ENCODE peak calls at places on chromosome 2, in six cellular contexts. One of them, this sample, is unnamed.

GRCh38 chr2:239039479-239039861 is 191.6 kb downstream of the TWIST2 start:
- DNase-seq in HFF-Myc: no peak
- DNase-seq in stimulated activated effector memory CD8-positive, alpha-beta T cell treated with anti-CD3 and anti-CD28 coated beads, Interleukin-12 subunit alpha, Interleukin-12 subunit beta, amount 100 ng/mL, for 72 hours: no peak
- DNase-seq in GM23248: no peak
- DNase-seq in stimulated activated CD4-positive, alpha-beta T cell treated with anti-CD3 and anti-CD28 coated beads, Interleukin-2, amount 100 ng/mL, for 48 hours: no peak
- DNase-seq in stimulated activated CD8-positive, alpha-beta memory T cell treated with anti-CD3 and anti-CD28 coated beads, Interleukin-15, amount 100 ng/mL, for 24 hours: no peak
- DNase-seq in this sample: no peak

GRCh38 chr2:207802650-207803049 is 32.9 kb upstream of the FZD5 start:
- DNase-seq in HFF-Myc: no peak
- DNase-seq in stimulated activated effector memory CD8-positive, alpha-beta T cell treated with anti-CD3 and anti-CD28 coated beads, Interleukin-12 subunit alpha, Interleukin-12 subunit beta, amount 100 ng/mL, for 72 hours: no peak
- DNase-seq in GM23248: no peak
- DNase-seq in stimulated activated CD4-positive, alpha-beta T cell treated with anti-CD3 and anti-CD28 coated beads, Interleukin-2, amount 100 ng/mL, for 48 hours: no peak
- DNase-seq in stimulated activated CD8-positive, alpha-beta memory T cell treated with anti-CD3 and anti-CD28 coated beads, Interleukin-15, amount 100 ng/mL, for 24 hours: no peak
- DNase-seq in this sample: no peak

GRCh38 chr2:238585836-238586821 is 159.4 kb downstream of the ASB1 start:
- DNase-seq in HFF-Myc: no peak
- DNase-seq in stimulated activated effector memory CD8-positive, alpha-beta T cell treated with anti-CD3 and anti-CD28 coated beads, Interleukin-12 subunit alpha, Interleukin-12 subunit beta, amount 100 ng/mL, for 72 hours: no peak
- DNase-seq in GM23248: peak; percentile 16
- DNase-seq in stimulated activated CD4-positive, alpha-beta T cell treated with anti-CD3 and anti-CD28 coated beads, Interleukin-2, amount 100 ng/mL, for 48 hours: no peak
- DNase-seq in stimulated activated CD8-positive, alpha-beta memory T cell treated with anti-CD3 and anti-CD28 coated beads, Interleukin-15, amount 100 ng/mL, for 24 hours: no peak
- DNase-seq in this sample: no peak

GRCh38 chr2:181586569-181587076 is 70.3 kb downstream of the CERKL start:
- DNase-seq in HFF-Myc: no peak
- DNase-seq in stimulated activated effector memory CD8-positive, alpha-beta T cell treated with anti-CD3 and anti-CD28 coated beads, Interleukin-12 subunit alpha, Interleukin-12 subunit beta, amount 100 ng/mL, for 72 hours: no peak
- DNase-seq in GM23248: no peak
- DNase-seq in stimulated activated CD4-positive, alpha-beta T cell treated with anti-CD3 and anti-CD28 coated beads, Interleukin-2, amount 100 ng/mL, for 48 hours: no peak
- DNase-seq in stimulated activated CD8-positive, alpha-beta memory T cell treated with anti-CD3 and anti-CD28 coated beads, Interleukin-15, amount 100 ng/mL, for 24 hours: no peak
- DNase-seq in this sample: peak; percentile 9

GRCh38 chr2:54411801-54412354 is 44.2 kb upstream of the SPTBN1 start:
- DNase-seq in HFF-Myc: peak; percentile 38
- DNase-seq in stimulated activated effector memory CD8-positive, alpha-beta T cell treated with anti-CD3 and anti-CD28 coated beads, Interleukin-12 subunit alpha, Interleukin-12 subunit beta, amount 100 ng/mL, for 72 hours: no peak
- DNase-seq in GM23248: no peak
- DNase-seq in stimulated activated CD4-positive, alpha-beta T cell treated with anti-CD3 and anti-CD28 coated beads, Interleukin-2, amount 100 ng/mL, for 48 hours: no peak
- DNase-seq in stimulated activated CD8-positive, alpha-beta memory T cell treated with anti-CD3 and anti-CD28 coated beads, Interleukin-15, amount 100 ng/mL, for 24 hours: no peak
- DNase-seq in this sample: no peak

GRCh38 chr2:82781516-82781915 is 1677.6 kb downstream of the SUCLG1 start:
- DNase-seq in HFF-Myc: no peak
- DNase-seq in stimulated activated effector memory CD8-positive, alpha-beta T cell treated with anti-CD3 and anti-CD28 coated beads, Interleukin-12 subunit alpha, Interleukin-12 subunit beta, amount 100 ng/mL, for 72 hours: no peak
- DNase-seq in GM23248: no peak
- DNase-seq in stimulated activated CD4-positive, alpha-beta T cell treated with anti-CD3 and anti-CD28 coated beads, Interleukin-2, amount 100 ng/mL, for 48 hours: no peak
- DNase-seq in stimulated activated CD8-positive, alpha-beta memory T cell treated with anti-CD3 and anti-CD28 coated beads, Interleukin-15, amount 100 ng/mL, for 24 hours: no peak
- DNase-seq in this sample: peak; percentile 30

GRCh38 chr2:15273452-15273851 is 287.7 kb downstream of the NBAS start:
- DNase-seq in HFF-Myc: no peak
- DNase-seq in stimulated activated effector memory CD8-positive, alpha-beta T cell treated with anti-CD3 and anti-CD28 coated beads, Interleukin-12 subunit alpha, Interleukin-12 subunit beta, amount 100 ng/mL, for 72 hours: no peak
- DNase-seq in GM23248: no peak
- DNase-seq in stimulated activated CD4-positive, alpha-beta T cell treated with anti-CD3 and anti-CD28 coated beads, Interleukin-2, amount 100 ng/mL, for 48 hours: no peak
- DNase-seq in stimulated activated CD8-positive, alpha-beta memory T cell treated with anti-CD3 and anti-CD28 coated beads, Interleukin-15, amount 100 ng/mL, for 24 hours: no peak
- DNase-seq in this sample: no peak

GRCh38 chr2:53334610-53335009 is 433.0 kb upstream of the CHAC2 start:
- DNase-seq in HFF-Myc: no peak
- DNase-seq in stimulated activated effector memory CD8-positive, alpha-beta T cell treated with anti-CD3 and anti-CD28 coated beads, Interleukin-12 subunit alpha, Interleukin-12 subunit beta, amount 100 ng/mL, for 72 hours: no peak
- DNase-seq in GM23248: no peak
- DNase-seq in stimulated activated CD4-positive, alpha-beta T cell treated with anti-CD3 and anti-CD28 coated beads, Interleukin-2, amount 100 ng/mL, for 48 hours: no peak
- DNase-seq in stimulated activated CD8-positive, alpha-beta memory T cell treated with anti-CD3 and anti-CD28 coated beads, Interleukin-15, amount 100 ng/mL, for 24 hours: no peak
- DNase-seq in this sample: no peak

GRCh38 chr2:224442092-224442999 is 40.4 kb upstream of the FAM124B start:
- DNase-seq in HFF-Myc: no peak
- DNase-seq in stimulated activated effector memory CD8-positive, alpha-beta T cell treated with anti-CD3 and anti-CD28 coated beads, Interleukin-12 subunit alpha, Interleukin-12 subunit beta, amount 100 ng/mL, for 72 hours: peak; percentile 3
- DNase-seq in GM23248: peak; percentile 68
- DNase-seq in stimulated activated CD4-positive, alpha-beta T cell treated with anti-CD3 and anti-CD28 coated beads, Interleukin-2, amount 100 ng/mL, for 48 hours: no peak
- DNase-seq in stimulated activated CD8-positive, alpha-beta memory T cell treated with anti-CD3 and anti-CD28 coated beads, Interleukin-15, amount 100 ng/mL, for 24 hours: no peak
- DNase-seq in this sample: peak; percentile 15

GRCh38 chr2:233285921-233286320 is 21.7 kb upstream of the SAG start:
- DNase-seq in HFF-Myc: no peak
- DNase-seq in stimulated activated effector memory CD8-positive, alpha-beta T cell treated with anti-CD3 and anti-CD28 coated beads, Interleukin-12 subunit alpha, Interleukin-12 subunit beta, amount 100 ng/mL, for 72 hours: no peak
- DNase-seq in GM23248: peak; percentile 11
- DNase-seq in stimulated activated CD4-positive, alpha-beta T cell treated with anti-CD3 and anti-CD28 coated beads, Interleukin-2, amount 100 ng/mL, for 48 hours: no peak
- DNase-seq in stimulated activated CD8-positive, alpha-beta memory T cell treated with anti-CD3 and anti-CD28 coated beads, Interleukin-15, amount 100 ng/mL, for 24 hours: no peak
- DNase-seq in this sample: peak; percentile 3

GRCh38 chr2:96859338-96859649 is 1.5 kb upstream of the ANKRD39 start:
- DNase-seq in HFF-Myc: no peak
- DNase-seq in stimulated activated effector memory CD8-positive, alpha-beta T cell treated with anti-CD3 and anti-CD28 coated beads, Interleukin-12 subunit alpha, Interleukin-12 subunit beta, amount 100 ng/mL, for 72 hours: no peak
- DNase-seq in GM23248: no peak
- DNase-seq in stimulated activated CD4-positive, alpha-beta T cell treated with anti-CD3 and anti-CD28 coated beads, Interleukin-2, amount 100 ng/mL, for 48 hours: no peak
- DNase-seq in stimulated activated CD8-positive, alpha-beta memory T cell treated with anti-CD3 and anti-CD28 coated beads, Interleukin-15, amount 100 ng/mL, for 24 hours: no peak
- DNase-seq in this sample: no peak

GRCh38 chr2:152558174-152559091 is 158.8 kb downstream of the PRPF40A start:
- DNase-seq in HFF-Myc: peak; percentile 97
- DNase-seq in stimulated activated effector memory CD8-positive, alpha-beta T cell treated with anti-CD3 and anti-CD28 coated beads, Interleukin-12 subunit alpha, Interleukin-12 subunit beta, amount 100 ng/mL, for 72 hours: no peak
- DNase-seq in GM23248: peak; percentile 84
- DNase-seq in stimulated activated CD4-positive, alpha-beta T cell treated with anti-CD3 and anti-CD28 coated beads, Interleukin-2, amount 100 ng/mL, for 48 hours: no peak
- DNase-seq in stimulated activated CD8-positive, alpha-beta memory T cell treated with anti-CD3 and anti-CD28 coated beads, Interleukin-15, amount 100 ng/mL, for 24 hours: no peak
- DNase-seq in this sample: peak; percentile 86

GRCh38 chr2:104790100-104790811 is 63.7 kb upstream of the POU3F3 start:
- DNase-seq in HFF-Myc: no peak
- DNase-seq in stimulated activated effector memory CD8-positive, alpha-beta T cell treated with anti-CD3 and anti-CD28 coated beads, Interleukin-12 subunit alpha, Interleukin-12 subunit beta, amount 100 ng/mL, for 72 hours: no peak
- DNase-seq in GM23248: peak; percentile 16
- DNase-seq in stimulated activated CD4-positive, alpha-beta T cell treated with anti-CD3 and anti-CD28 coated beads, Interleukin-2, amount 100 ng/mL, for 48 hours: no peak
- DNase-seq in stimulated activated CD8-positive, alpha-beta memory T cell treated with anti-CD3 and anti-CD28 coated beads, Interleukin-15, amount 100 ng/mL, for 24 hours: no peak
- DNase-seq in this sample: no peak

GRCh38 chr2:119728421-119728820 is 31.3 kb upstream of the PTPN4 start:
- DNase-seq in HFF-Myc: no peak
- DNase-seq in stimulated activated effector memory CD8-positive, alpha-beta T cell treated with anti-CD3 and anti-CD28 coated beads, Interleukin-12 subunit alpha, Interleukin-12 subunit beta, amount 100 ng/mL, for 72 hours: no peak
- DNase-seq in GM23248: no peak
- DNase-seq in stimulated activated CD4-positive, alpha-beta T cell treated with anti-CD3 and anti-CD28 coated beads, Interleukin-2, amount 100 ng/mL, for 48 hours: no peak
- DNase-seq in stimulated activated CD8-positive, alpha-beta memory T cell treated with anti-CD3 and anti-CD28 coated beads, Interleukin-15, amount 100 ng/mL, for 24 hours: no peak
- DNase-seq in this sample: no peak

GRCh38 chr2:98026927-98027522 is 31.3 kb upstream of the TMEM131 start:
- DNase-seq in HFF-Myc: no peak
- DNase-seq in stimulated activated effector memory CD8-positive, alpha-beta T cell treated with anti-CD3 and anti-CD28 coated beads, Interleukin-12 subunit alpha, Interleukin-12 subunit beta, amount 100 ng/mL, for 72 hours: no peak
- DNase-seq in GM23248: no peak
- DNase-seq in stimulated activated CD4-positive, alpha-beta T cell treated with anti-CD3 and anti-CD28 coated beads, Interleukin-2, amount 100 ng/mL, for 48 hours: no peak
- DNase-seq in stimulated activated CD8-positive, alpha-beta memory T cell treated with anti-CD3 and anti-CD28 coated beads, Interleukin-15, amount 100 ng/mL, for 24 hours: no peak
- DNase-seq in this sample: peak; percentile 21

GRCh38 chr2:128401680-128402079 is 83.0 kb upstream of the HS6ST1 start:
- DNase-seq in HFF-Myc: no peak
- DNase-seq in stimulated activated effector memory CD8-positive, alpha-beta T cell treated with anti-CD3 and anti-CD28 coated beads, Interleukin-12 subunit alpha, Interleukin-12 subunit beta, amount 100 ng/mL, for 72 hours: no peak
- DNase-seq in GM23248: no peak
- DNase-seq in stimulated activated CD4-positive, alpha-beta T cell treated with anti-CD3 and anti-CD28 coated beads, Interleukin-2, amount 100 ng/mL, for 48 hours: no peak
- DNase-seq in stimulated activated CD8-positive, alpha-beta memory T cell treated with anti-CD3 and anti-CD28 coated beads, Interleukin-15, amount 100 ng/mL, for 24 hours: no peak
- DNase-seq in this sample: no peak

GRCh38 chr2:62785216-62785615 is 79.7 kb downstream of the EHBP1 start:
- DNase-seq in HFF-Myc: no peak
- DNase-seq in stimulated activated effector memory CD8-positive, alpha-beta T cell treated with anti-CD3 and anti-CD28 coated beads, Interleukin-12 subunit alpha, Interleukin-12 subunit beta, amount 100 ng/mL, for 72 hours: no peak
- DNase-seq in GM23248: no peak
- DNase-seq in stimulated activated CD4-positive, alpha-beta T cell treated with anti-CD3 and anti-CD28 coated beads, Interleukin-2, amount 100 ng/mL, for 48 hours: no peak
- DNase-seq in stimulated activated CD8-positive, alpha-beta memory T cell treated with anti-CD3 and anti-CD28 coated beads, Interleukin-15, amount 100 ng/mL, for 24 hours: no peak
- DNase-seq in this sample: peak; percentile 50

GRCh38 chr2:138974651-138975050 is 194.5 kb upstream of the NXPH2 start:
- DNase-seq in HFF-Myc: no peak
- DNase-seq in stimulated activated effector memory CD8-positive, alpha-beta T cell treated with anti-CD3 and anti-CD28 coated beads, Interleukin-12 subunit alpha, Interleukin-12 subunit beta, amount 100 ng/mL, for 72 hours: no peak
- DNase-seq in GM23248: no peak
- DNase-seq in stimulated activated CD4-positive, alpha-beta T cell treated with anti-CD3 and anti-CD28 coated beads, Interleukin-2, amount 100 ng/mL, for 48 hours: no peak
- DNase-seq in stimulated activated CD8-positive, alpha-beta memory T cell treated with anti-CD3 and anti-CD28 coated beads, Interleukin-15, amount 100 ng/mL, for 24 hours: no peak
- DNase-seq in this sample: peak; percentile 92

GRCh38 chr2:4053769-4054493 is 350.6 kb downstream of the DCDC2C start:
- DNase-seq in HFF-Myc: no peak
- DNase-seq in stimulated activated effector memory CD8-positive, alpha-beta T cell treated with anti-CD3 and anti-CD28 coated beads, Interleukin-12 subunit alpha, Interleukin-12 subunit beta, amount 100 ng/mL, for 72 hours: no peak
- DNase-seq in GM23248: peak; percentile 5
- DNase-seq in stimulated activated CD4-positive, alpha-beta T cell treated with anti-CD3 and anti-CD28 coated beads, Interleukin-2, amount 100 ng/mL, for 48 hours: no peak
- DNase-seq in stimulated activated CD8-positive, alpha-beta memory T cell treated with anti-CD3 and anti-CD28 coated beads, Interleukin-15, amount 100 ng/mL, for 24 hours: no peak
- DNase-seq in this sample: no peak

GRCh38 chr2:194380011-194380410 is 1277.0 kb upstream of the SLC39A10 start:
- DNase-seq in HFF-Myc: no peak
- DNase-seq in stimulated activated effector memory CD8-positive, alpha-beta T cell treated with anti-CD3 and anti-CD28 coated beads, Interleukin-12 subunit alpha, Interleukin-12 subunit beta, amount 100 ng/mL, for 72 hours: no peak
- DNase-seq in GM23248: no peak
- DNase-seq in stimulated activated CD4-positive, alpha-beta T cell treated with anti-CD3 and anti-CD28 coated beads, Interleukin-2, amount 100 ng/mL, for 48 hours: no peak
- DNase-seq in stimulated activated CD8-positive, alpha-beta memory T cell treated with anti-CD3 and anti-CD28 coated beads, Interleukin-15, amount 100 ng/mL, for 24 hours: no peak
- DNase-seq in this sample: no peak

GRCh38 chr2:108377815-108378630 is at the start of gene SULT1C4:
- DNase-seq in HFF-Myc: no peak
- DNase-seq in stimulated activated effector memory CD8-positive, alpha-beta T cell treated with anti-CD3 and anti-CD28 coated beads, Interleukin-12 subunit alpha, Interleukin-12 subunit beta, amount 100 ng/mL, for 72 hours: no peak
- DNase-seq in GM23248: no peak
- DNase-seq in stimulated activated CD4-positive, alpha-beta T cell treated with anti-CD3 and anti-CD28 coated beads, Interleukin-2, amount 100 ng/mL, for 48 hours: no peak
- DNase-seq in stimulated activated CD8-positive, alpha-beta memory T cell treated with anti-CD3 and anti-CD28 coated beads, Interleukin-15, amount 100 ng/mL, for 24 hours: no peak
- DNase-seq in this sample: no peak

GRCh38 chr2:45031028-45031427 is 21.8 kb upstream of the SIX2 start:
- DNase-seq in HFF-Myc: no peak
- DNase-seq in stimulated activated effector memory CD8-positive, alpha-beta T cell treated with anti-CD3 and anti-CD28 coated beads, Interleukin-12 subunit alpha, Interleukin-12 subunit beta, amount 100 ng/mL, for 72 hours: no peak
- DNase-seq in GM23248: no peak
- DNase-seq in stimulated activated CD4-positive, alpha-beta T cell treated with anti-CD3 and anti-CD28 coated beads, Interleukin-2, amount 100 ng/mL, for 48 hours: no peak
- DNase-seq in stimulated activated CD8-positive, alpha-beta memory T cell treated with anti-CD3 and anti-CD28 coated beads, Interleukin-15, amount 100 ng/mL, for 24 hours: no peak
- DNase-seq in this sample: no peak

GRCh38 chr2:46844443-46844842 is 71.2 kb downstream of the MCFD2 start:
- DNase-seq in HFF-Myc: no peak
- DNase-seq in stimulated activated effector memory CD8-positive, alpha-beta T cell treated with anti-CD3 and anti-CD28 coated beads, Interleukin-12 subunit alpha, Interleukin-12 subunit beta, amount 100 ng/mL, for 72 hours: no peak
- DNase-seq in GM23248: no peak
- DNase-seq in stimulated activated CD4-positive, alpha-beta T cell treated with anti-CD3 and anti-CD28 coated beads, Interleukin-2, amount 100 ng/mL, for 48 hours: no peak
- DNase-seq in stimulated activated CD8-positive, alpha-beta memory T cell treated with anti-CD3 and anti-CD28 coated beads, Interleukin-15, amount 100 ng/mL, for 24 hours: no peak
- DNase-seq in this sample: no peak

GRCh38 chr2:37780097-37780676 is 108.7 kb upstream of the CDC42EP3 start:
- DNase-seq in HFF-Myc: no peak
- DNase-seq in stimulated activated effector memory CD8-positive, alpha-beta T cell treated with anti-CD3 and anti-CD28 coated beads, Interleukin-12 subunit alpha, Interleukin-12 subunit beta, amount 100 ng/mL, for 72 hours: no peak
- DNase-seq in GM23248: peak; percentile 80
- DNase-seq in stimulated activated CD4-positive, alpha-beta T cell treated with anti-CD3 and anti-CD28 coated beads, Interleukin-2, amount 100 ng/mL, for 48 hours: no peak
- DNase-seq in stimulated activated CD8-positive, alpha-beta memory T cell treated with anti-CD3 and anti-CD28 coated beads, Interleukin-15, amount 100 ng/mL, for 24 hours: no peak
- DNase-seq in this sample: peak; percentile 65